ENCODE peak calls at places on chromosomes 13 and 19, in four cellular contexts. V, L, B and D are unnamed samples.

GRCh38 chr13:101763191-101763590 is 310.7 kb downstream of the ITGBL1 start:
- DNase-seq in V (no peak), L (no peak), B (no peak), D (no peak)

GRCh38 chr13:110499621-110500281 is 61.8 kb downstream of the RAB20 start:
- DNase-seq in V (no peak), L (no peak), B (peak), D (no peak)

GRCh38 chr19:54207908-54208783 is 7.5 kb downstream of the RPS9 start:
- DNase-seq in V (peak), L (no peak), B (no peak), D (no peak)

GRCh38 chr13:40983725-40984669 is 35.1 kb downstream of the ELF1 start:
- DNase-seq in V (no peak), L (no peak), B (no peak), D (no peak)

GRCh38 chr13:33375421-33375820 is 89.9 kb upstream of the STARD13 start:
- DNase-seq in V (no peak), L (no peak), B (no peak), D (no peak)

GRCh38 chr13:80083516-80084085 is 257.3 kb downstream of the SPRY2 start:
- DNase-seq in V (no peak), L (no peak), B (peak), D (no peak)

GRCh38 chr13:40559915-40560314 is 106.5 kb downstream of the FOXO1 start:
- DNase-seq in V (no peak), L (no peak), B (no peak), D (no peak)

GRCh38 chr19:1318678-1319471 is 33.2 kb downstream of the EFNA2 start:
- DNase-seq in V (no peak), L (no peak), B (peak), D (no peak)

GRCh38 chr13:32548837-32549236 is 10.2 kb upstream of the N4BP2L2 start:
- DNase-seq in V (no peak), L (no peak), B (no peak), D (no peak)

GRCh38 chr13:79589605-79590511 is 108.9 kb downstream of the NDFIP2 start:
- DNase-seq in V (no peak), L (no peak), B (no peak), D (no peak)

GRCh38 chr13:20219585-20219984 is 12.5 kb downstream of the GJB6 start:
- DNase-seq in V (no peak), L (no peak), B (no peak), D (no peak)

GRCh38 chr13:30735025-30735967 is at the start of gene ALOX5AP:
- DNase-seq in V (peak), L (no peak), B (no peak), D (peak)

GRCh38 chr13:114067381-114067885 is 65.0 kb downstream of the RASA3 start:
- DNase-seq in V (peak), L (no peak), B (no peak), D (peak)

GRCh38 chr13:110680852-110681251 is 25.1 kb downstream of the CARS2 start:
- DNase-seq in V (peak), L (no peak), B (peak), D (no peak)

GRCh38 chr13:36728006-36728405 is 54.2 kb downstream of the SERTM1 start:
- DNase-seq in V (no peak), L (no peak), B (no peak), D (no peak)

GRCh38 chr19:6610934-6611370 is 20.0 kb upstream of the CD70 start:
- DNase-seq in V (no peak), L (no peak), B (peak), D (no peak)

GRCh38 chr13:51733656-51734334 is 70.2 kb downstream of the DHRS12 start:
- DNase-seq in V (no peak), L (no peak), B (peak), D (no peak)

GRCh38 chr13:73754241-73754640 is 380.0 kb downstream of the KLF12 start:
- DNase-seq in V (no peak), L (no peak), B (no peak), D (no peak)

GRCh38 chr13:29435125-29435911 is 160.2 kb downstream of the SLC7A1 start:
- DNase-seq in V (no peak), L (no peak), B (no peak), D (no peak)

GRCh38 chr13:52980695-52981094 is 47.9 kb upstream of the OLFM4 start:
- DNase-seq in V (no peak), L (no peak), B (no peak), D (no peak)

GRCh38 chr13:99071666-99072065 is 93.8 kb upstream of the DOCK9 start:
- DNase-seq in V (no peak), L (no peak), B (no peak), D (no peak)

GRCh38 chr19:6125571-6125989 is 9.9 kb upstream of the ACSBG2 start:
- DNase-seq in V (peak), L (peak), B (peak), D (peak)

GRCh38 chr13:76223565-76223964 is 587.4 kb downstream of the LMO7 start:
- DNase-seq in V (no peak), L (no peak), B (no peak), D (no peak)

GRCh38 chr19:54047626-54048025 is 16.1 kb downstream of the VSTM1 start:
- DNase-seq in V (no peak), L (no peak), B (no peak), D (no peak)

DNA sequence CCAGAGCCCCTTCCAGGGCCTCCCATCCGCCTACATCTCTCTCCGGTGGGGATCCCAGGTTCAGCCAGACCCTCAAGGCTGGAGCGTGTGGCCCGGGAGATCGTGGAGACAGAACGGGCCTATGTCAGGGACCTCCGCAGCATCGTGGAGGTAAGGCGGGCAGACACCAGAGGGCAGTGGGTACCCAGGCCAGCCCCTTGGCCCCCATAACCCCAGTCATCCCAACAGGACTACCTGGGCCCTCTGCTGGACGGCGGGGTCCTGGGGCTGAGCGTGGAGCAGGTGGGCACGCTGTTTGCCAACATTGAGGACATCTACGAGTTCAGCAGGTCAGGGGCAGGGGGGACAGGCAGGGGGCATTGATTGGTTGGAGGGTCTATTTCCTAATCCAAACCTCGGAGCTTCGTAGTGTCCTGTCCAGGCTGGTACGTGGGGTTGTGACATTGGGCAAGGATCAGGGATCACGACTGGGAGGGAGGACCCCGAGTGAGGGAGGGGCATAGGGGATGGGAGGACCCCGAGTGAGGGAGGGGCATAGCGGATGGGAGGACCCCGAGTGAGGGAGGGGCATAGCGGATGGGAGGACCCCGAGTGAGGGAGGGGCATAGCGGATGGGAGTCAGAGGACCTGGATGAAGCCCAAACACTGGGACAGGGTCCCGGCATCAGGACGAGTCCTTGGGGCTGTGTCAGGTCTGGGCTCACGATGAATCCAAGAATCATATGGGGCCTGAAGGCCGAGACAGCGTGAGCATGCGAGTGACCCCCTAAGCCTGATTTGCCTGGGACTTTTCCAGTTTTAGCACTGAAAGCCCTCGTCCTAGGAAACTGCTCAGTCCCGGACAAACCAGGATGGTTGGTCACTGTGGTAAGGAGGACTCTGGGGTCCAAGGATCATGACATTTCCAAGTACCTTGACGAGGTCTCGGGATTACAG is 2.9 kb downstream of the PLEKHG2 start:
- DNase-seq in V (no peak), L (no peak), B (no peak), D (no peak)
- H3K4me3 ChIP-seq in V (no peak), L (no peak), B (peak), D (no peak)

GRCh38 chr19:2805991-2806649 is 13.5 kb upstream of the ZNF554 start:
- DNase-seq in V (no peak), L (no peak), B (no peak), D (no peak)
- H3K4me3 ChIP-seq in V (no peak), L (no peak), B (no peak), D (no peak)

GRCh38 chr19:46784262-46785053 is 3.9 kb downstream of the SLC1A5 start:
- DNase-seq in V (no peak), L (no peak), B (peak), D (no peak)
- H3K4me3 ChIP-seq in V (peak), L (peak), B (peak), D (peak)

DNA sequence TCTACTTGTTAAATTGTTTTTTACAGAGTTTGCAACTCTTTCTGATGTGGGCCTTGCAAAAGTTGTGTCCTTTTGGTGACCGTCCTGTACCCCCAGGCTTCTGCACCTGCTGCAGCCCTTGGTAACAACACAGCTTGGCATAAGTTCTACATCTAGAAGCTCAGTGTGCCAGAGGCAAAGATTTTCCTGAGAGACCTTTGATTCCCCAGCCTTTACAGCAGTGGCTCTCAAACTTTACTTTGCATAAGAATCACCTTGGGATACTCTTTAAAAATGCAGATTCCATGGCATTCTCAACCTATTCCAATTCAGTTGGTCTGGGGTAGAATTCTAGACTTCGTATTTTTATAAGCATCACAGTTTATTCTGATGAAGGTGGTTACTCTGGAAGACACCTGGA is 260.9 kb downstream of the DCT start:
- DNase-seq in V (no peak), L (no peak), B (no peak), D (no peak)
- H3K4me3 ChIP-seq in V (no peak), L (no peak), B (no peak), D (no peak)

DNA sequence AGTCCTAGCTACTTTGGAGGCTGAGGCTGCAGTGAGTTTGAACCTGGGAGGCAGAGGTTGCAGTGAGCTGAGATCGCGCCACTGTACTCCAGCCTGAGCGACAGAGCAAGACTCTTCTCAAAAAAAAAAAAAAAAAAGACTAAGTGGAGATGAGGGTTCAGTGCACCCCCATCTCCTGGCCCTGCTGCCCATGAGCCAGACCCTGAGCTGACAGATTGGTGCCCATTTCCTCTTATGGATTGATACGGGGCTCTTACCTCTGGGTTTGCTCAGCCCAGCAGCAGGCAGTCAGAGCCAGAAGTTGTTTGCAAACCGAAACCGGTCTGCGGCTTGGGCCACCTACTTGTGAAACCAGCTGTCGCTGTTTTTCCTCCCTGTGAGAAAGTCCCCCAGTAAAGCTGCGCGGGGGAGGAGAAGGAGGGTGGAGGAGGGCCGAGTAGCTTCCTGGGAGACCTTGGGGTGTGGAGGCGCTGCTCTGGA is 36.9 kb downstream of the ARRDC2 start:
- DNase-seq in V (peak), L (peak), B (peak), D (peak)
- H3K4me3 ChIP-seq in V (peak), L (peak), B (peak), D (peak)

DNA sequence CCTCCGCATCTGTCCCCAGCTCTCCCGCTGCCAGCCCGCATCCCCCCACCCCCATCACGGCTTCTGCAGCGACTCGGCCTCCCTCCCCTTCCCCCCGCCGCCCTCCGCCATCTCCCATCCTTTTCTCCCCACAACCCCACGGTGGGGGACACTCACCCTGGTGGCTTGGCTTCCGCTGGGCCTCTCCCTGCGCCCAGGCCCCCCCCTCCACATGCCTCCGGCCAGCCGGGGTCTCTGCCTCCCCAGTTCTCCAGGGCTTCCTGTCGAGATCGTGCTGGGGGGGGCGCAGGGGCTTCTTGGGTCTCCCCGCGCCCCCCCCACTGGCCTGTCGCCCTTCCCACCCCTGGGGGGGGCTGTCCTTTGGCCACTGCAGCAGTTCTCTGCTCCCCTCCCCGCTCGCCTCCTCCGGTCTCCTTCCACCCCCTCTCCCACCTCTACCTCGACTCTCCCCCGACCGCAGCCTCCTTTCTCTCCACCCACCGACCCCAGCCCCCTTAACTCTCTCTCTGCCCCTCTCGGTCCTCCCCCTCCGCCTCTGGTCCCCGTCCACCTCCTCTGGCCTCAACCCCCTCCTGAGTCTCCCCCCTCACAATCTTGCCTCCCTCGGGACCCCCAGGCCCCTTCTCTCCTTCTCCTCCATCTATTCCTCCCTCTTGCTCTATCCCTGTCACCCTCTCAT is 17.1 kb downstream of the LRRC4B start:
- DNase-seq in V (no peak), L (no peak), B (no peak), D (no peak)
- H3K4me3 ChIP-seq in V (no peak), L (peak), B (no peak), D (no peak)

DNA sequence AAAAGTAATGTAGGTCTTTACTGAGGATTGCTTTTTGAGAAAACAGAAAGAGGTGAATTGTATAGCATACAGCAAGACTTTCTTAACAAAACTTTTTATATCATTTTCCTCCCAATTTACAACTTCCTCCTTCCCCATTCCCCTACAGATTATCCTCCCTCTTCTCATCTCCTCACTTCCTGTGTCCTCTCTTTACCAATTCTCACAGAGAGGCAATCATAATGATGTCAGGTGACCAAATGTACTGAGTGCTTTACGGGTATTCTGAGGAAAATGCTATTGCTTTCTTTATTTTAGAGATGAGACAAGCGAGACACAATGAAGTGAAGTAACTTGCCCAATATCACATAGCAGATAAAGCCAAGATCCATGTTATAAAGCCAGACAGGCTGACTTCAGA is 1.7 kb upstream of the MTMR6 start:
- DNase-seq in V (no peak), L (no peak), B (peak), D (no peak)
- H3K4me3 ChIP-seq in V (no peak), L (no peak), B (no peak), D (no peak)

DNA sequence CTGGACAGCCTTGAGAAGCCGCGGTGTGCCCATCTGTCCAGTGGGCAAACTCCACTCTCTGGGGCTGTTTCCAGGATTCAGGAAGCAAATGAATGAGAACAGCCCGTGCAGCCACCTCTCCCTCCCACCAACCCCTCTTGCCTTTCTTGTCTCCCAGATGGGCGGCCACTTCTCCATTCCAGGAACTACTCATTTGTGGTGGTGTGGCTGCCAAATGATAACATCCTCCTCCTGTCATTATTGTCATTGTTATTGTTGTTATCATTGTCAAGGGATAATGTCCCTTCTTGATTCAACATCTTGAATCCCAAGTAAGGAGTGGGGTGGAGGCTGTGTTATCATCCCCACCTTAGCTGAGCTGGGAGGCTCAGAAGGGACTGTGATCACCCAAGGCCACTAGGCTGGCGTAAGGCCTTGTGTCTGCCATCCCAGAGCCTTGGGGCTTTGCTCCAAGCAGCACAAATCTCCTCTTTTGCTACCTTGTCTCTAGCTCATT is 1.6 kb downstream of the DNM2 start:
- DNase-seq in V (no peak), L (no peak), B (no peak), D (no peak)
- H3K4me3 ChIP-seq in V (peak), L (peak), B (peak), D (peak)